ENCODE peak calls at places on chromosome 4, in five cellular contexts. G is endothelial cell of umbilical vein, Q is GM12878, F is NB4, B is HepG2. H is an unnamed sample.

GRCh38 chr4:165972747-165973146 is 99.7 kb downstream of the TLL1 start:
- DNase-seq in F (no peak), B (no peak), G (no peak), Q (no peak), H (no peak)

GRCh38 chr4:38275331-38275821 is 315.2 kb downstream of the PTTG2 start:
- DNase-seq in F (peak; percentile 18), G (no peak), Q (no peak), B (peak; percentile 4), H (no peak)

GRCh38 chr4:74283614-74284013 is 24.7 kb upstream of the EPGN start:
- DNase-seq in G (no peak), Q (no peak), F (no peak), B (no peak), H (peak; percentile 0)

GRCh38 chr4:8474856-8475255 is 34.3 kb downstream of the TRMT44 start:
- DNase-seq in Q (no peak), G (no peak), F (no peak), B (no peak), H (no peak)

GRCh38 chr4:43224591-43224990 is 332.1 kb downstream of the GRXCR1 start:
- DNase-seq in Q (no peak), F (peak; percentile 12), G (no peak), B (no peak), H (no peak)

GRCh38 chr4:105451346-105451745 is 22.5 kb downstream of the PPA2 start:
- DNase-seq in Q (no peak), G (no peak), B (no peak), F (no peak), H (no peak)

GRCh38 chr4:164997324-164997723 is 19.9 kb upstream of the TRIM61 start:
- DNase-seq in F (peak; percentile 12), G (no peak), Q (no peak), B (peak; percentile 16), H (no peak)

GRCh38 chr4:74230902-74231499 is 73.1 kb downstream of the MTHFD2L start:
- DNase-seq in G (peak; percentile 71), F (peak; percentile 27), B (no peak), Q (no peak), H (peak; percentile 9)

GRCh38 chr4:42401171-42401570 is 3.9 kb downstream of the SHISA3 start:
- DNase-seq in F (no peak), B (no peak), G (peak; percentile 16), Q (no peak), H (no peak)

GRCh38 chr4:29311231-29311630 is 1408.9 kb upstream of the PCDH7 start:
- DNase-seq in G (peak; percentile 80), Q (no peak), F (no peak), B (no peak), H (no peak)

GRCh38 chr4:113832795-113833194 is 71.3 kb upstream of the CAMK2D start:
- DNase-seq in F (no peak), B (no peak), G (no peak), Q (no peak), H (no peak)

GRCh38 chr4:153577053-153577452 is 107.0 kb upstream of the TLR2 start:
- DNase-seq in Q (no peak), G (no peak), F (no peak), B (peak; percentile 29), H (no peak)

GRCh38 chr4:6498511-6499240 is 26.3 kb upstream of the PPP2R2C start:
- DNase-seq in Q (no peak), G (no peak), B (no peak), F (no peak), H (no peak)

GRCh38 chr4:158255727-158256324 is 45.5 kb downstream of the TMEM144 start:
- DNase-seq in B (peak; percentile 61), G (peak; percentile 60), F (peak; percentile 36), Q (no peak), H (peak; percentile 41)

GRCh38 chr4:14180983-14181601 is 553.6 kb upstream of the BOD1L1 start:
- DNase-seq in F (no peak), G (peak; percentile 89), B (no peak), Q (no peak), H (peak; percentile 82)

GRCh38 chr4:24042094-24042493 is 152.2 kb upstream of the PPARGC1A start:
- DNase-seq in B (no peak), Q (no peak), G (no peak), F (no peak), H (no peak)

GRCh38 chr4:151227731-151228130 is 49.2 kb upstream of the PRSS48 start:
- DNase-seq in F (no peak), B (no peak), G (peak; percentile 99), Q (no peak), H (no peak)

GRCh38 chr4:10172278-10173038 is 55.9 kb upstream of the WDR1 start:
- DNase-seq in Q (no peak), F (no peak), B (no peak), G (peak; percentile 57), H (no peak)

GRCh38 chr4:127622923-127623754 is 9.6 kb upstream of the INTU start:
- DNase-seq in Q (no peak), F (peak; percentile 47), G (peak; percentile 57), B (peak; percentile 5), H (peak; percentile 18)

GRCh38 chr4:11073621-11074051 is 355.1 kb downstream of the HS3ST1 start:
- DNase-seq in Q (no peak), F (peak; percentile 17), B (no peak), G (no peak), H (no peak)

GRCh38 chr4:186627226-186627865 is 72.0 kb upstream of the MTNR1A start:
- DNase-seq in Q (no peak), F (peak; percentile 56), B (no peak), G (no peak), H (no peak)

GRCh38 chr4:8303485-8304281 is 34.1 kb downstream of the HTRA3 start:
- DNase-seq in F (peak; percentile 93), B (peak; percentile 49), Q (no peak), G (peak; percentile 67), H (peak; percentile 42)

GRCh38 chr4:128600996-128601857 is 208.3 kb upstream of the JADE1 start:
- DNase-seq in G (peak; percentile 97), Q (no peak), F (peak; percentile 27), B (peak; percentile 93), H (peak; percentile 48)

GRCh38 chr4:175422331-175422730 is 389.7 kb downstream of the GPM6A start:
- DNase-seq in Q (no peak), G (no peak), F (no peak), B (no peak), H (peak; percentile 37)

GRCh38 chr4:75919914-75920313 is 17.7 kb upstream of the PPEF2 start:
- DNase-seq in B (no peak), Q (no peak), F (no peak), G (no peak), H (no peak)

GRCh38 chr4:147754037-147754445 is 22.2 kb downstream of the ARHGAP10 start:
- DNase-seq in G (peak; percentile 61), F (no peak), Q (no peak), B (no peak), H (peak; percentile 23)

GRCh38 chr4:72430050-72430449 is 139.0 kb downstream of the ADAMTS3 start:
- DNase-seq in F (no peak), Q (no peak), G (no peak), B (no peak), H (no peak)

GRCh38 chr4:76206222-76206942 is 7.2 kb downstream of the SCARB2 start:
- DNase-seq in Q (no peak), G (no peak), B (no peak), F (no peak), H (no peak)

GRCh38 chr4:141132689-141133145 is 552 bp downstream of the RNF150 start:
- DNase-seq in B (no peak), G (no peak), F (no peak), Q (no peak), H (no peak)

GRCh38 chr4:158496030-158496741 is 25.5 kb upstream of the RXFP1 start:
- DNase-seq in B (peak; percentile 10), G (peak; percentile 57), Q (no peak), F (peak; percentile 46), H (peak; percentile 1)

GRCh38 chr4:37073226-37073840 is 171.2 kb upstream of the NWD2 start:
- DNase-seq in F (peak; percentile 6), B (no peak), G (no peak), Q (peak; percentile 8), H (peak; percentile 10)

GRCh38 chr4:81427605-81427922 is 44.1 kb downstream of the RASGEF1B start:
- DNase-seq in F (no peak), B (no peak), G (no peak), Q (no peak), H (no peak)

GRCh38 chr4:173212379-173212778 is 43.8 kb downstream of the GALNT7 start:
- DNase-seq in G (no peak), B (no peak), F (no peak), Q (no peak), H (no peak)

GRCh38 chr4:173214231-173214630 is 45.6 kb downstream of the GALNT7 start:
- DNase-seq in Q (no peak), B (no peak), G (no peak), F (no peak), H (no peak)

GRCh38 chr4:173211838-173212237 is 43.2 kb downstream of the GALNT7 start:
- DNase-seq in Q (no peak), F (peak; percentile 45), B (no peak), G (peak; percentile 53), H (peak; percentile 48)

GRCh38 chr4:173214661-173215060 is 46.0 kb downstream of the GALNT7 start:
- DNase-seq in G (no peak), B (no peak), F (no peak), Q (no peak), H (no peak)

DNA sequence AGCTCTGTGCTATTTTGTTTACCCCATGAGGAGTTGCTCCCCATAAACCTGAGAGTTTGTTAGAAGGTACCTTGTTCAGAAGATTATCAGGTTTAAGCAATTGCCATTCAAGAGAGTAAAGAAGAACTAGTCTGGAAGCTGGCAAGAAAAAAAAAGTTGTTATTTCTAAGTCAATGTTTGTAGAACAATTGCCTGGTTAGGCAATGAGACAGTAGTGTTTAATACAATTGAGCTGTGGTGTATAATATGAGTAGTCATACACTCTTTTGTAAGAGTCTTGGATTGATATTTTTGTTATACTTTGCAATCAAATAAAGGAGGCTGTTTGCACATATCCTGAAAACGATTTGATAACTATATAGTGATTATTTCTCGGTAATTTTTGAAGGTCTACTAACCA is 44.7 kb downstream of the GALNT7 start:
- DNase-seq in F (no peak), Q (no peak), B (no peak), G (no peak), H (no peak)
- TF ChIP-seq MYC in F (no peak), Q (no peak), B (no peak), G (no peak), H (no peak)

DNA sequence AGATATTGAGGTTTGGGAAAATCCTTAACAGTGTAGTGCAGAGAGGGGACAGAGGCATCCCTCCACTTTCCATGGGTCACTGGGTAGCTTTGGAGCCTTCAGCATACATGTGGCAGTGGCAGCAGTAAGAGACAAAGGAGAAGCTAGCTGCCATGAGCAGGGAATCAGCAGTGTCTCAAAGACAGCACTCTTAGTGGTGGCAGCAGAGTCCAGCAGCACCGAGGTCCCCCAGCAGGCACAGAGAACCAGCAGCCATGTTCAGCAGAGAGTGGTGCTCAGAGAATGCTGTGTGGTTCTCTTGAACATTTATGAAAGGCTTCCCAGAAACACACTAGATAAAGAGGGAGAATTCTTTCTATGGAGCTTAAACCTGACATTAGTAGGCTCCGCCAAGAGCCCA is 308.5 kb downstream of the CENPC start:
- DNase-seq in G (no peak), F (peak; percentile 1), B (no peak), Q (no peak), H (no peak)
- TF ChIP-seq MYC in G (no peak), F (no peak), B (no peak), Q (no peak), H (no peak)

GRCh38 chr4:1369091-1369450 is 22.1 kb downstream of the UVSSA start:
- DNase-seq in G (no peak), B (no peak), Q (no peak), F (no peak), H (no peak)
- TF ChIP-seq MYC in G (no peak), B (no peak), Q (no peak), F (no peak), H (no peak)

GRCh38 chr4:19187709-19188108 is 1064.0 kb upstream of the SLIT2 start:
- DNase-seq in F (no peak), B (no peak), G (no peak), Q (no peak), H (no peak)

GRCh38 chr4:19187104-19187503 is 1064.6 kb upstream of the SLIT2 start:
- DNase-seq in F (no peak), G (peak; percentile 3), B (no peak), Q (no peak), H (no peak)
- TF ChIP-seq MYC in F (no peak), G (no peak), B (no peak), Q (no peak), H (no peak)

H was measured in A549.